ENCODE peak calls at places on chromosomes 13 and 19, in ten cellular contexts. T is CD4-positive, CD25-positive, alpha-beta regulatory T cell; M is keratinocyte; C is nephron progenitor cell; A is GM12878; J is iris pigment epithelial cell; Y is fibroblast of lung; E is left ventricle myocardium inferior; Z is NCI-H2081; S is NCI-H1105. L is an unnamed sample.
A peak's percentile ranks its signal among the peaks of the same experiment; 100 is the strongest.

GRCh38 chr13:59750860-59751259 is 412.9 kb downstream of the DIAPH3 start:
- DNase-seq in J (peak; percentile 70), Z (no peak), M (no peak), E (no peak), C (peak; percentile 59), A (no peak), Y (peak; percentile 76), T (no peak), S (no peak), L (no peak)

GRCh38 chr13:33322965-33323668 is 37.6 kb upstream of the STARD13 start:
- DNase-seq in S (peak; percentile 9), J (no peak), C (no peak), E (no peak), Y (no peak), M (no peak), A (no peak), Z (peak; percentile 10), T (no peak), L (no peak)

GRCh38 chr13:79870123-79870522 is 389.2 kb downstream of the NDFIP2 start:
- DNase-seq in J (no peak), S (no peak), A (no peak), M (no peak), T (no peak), C (no peak), Y (peak; percentile 49), E (no peak), Z (no peak), L (no peak)

GRCh38 chr13:78317030-78317429 is 286.3 kb downstream of the POU4F1 start:
- DNase-seq in S (no peak), E (no peak), M (no peak), Y (peak; percentile 33), T (no peak), J (no peak), A (no peak), C (no peak), Z (peak; percentile 15), L (no peak)

GRCh38 chr19:46878613-46879375 is 18.0 kb downstream of the ARHGAP35 start:
- DNase-seq in J (peak; percentile 94), T (no peak), S (no peak), E (no peak), A (no peak), M (no peak), C (no peak), Y (peak; percentile 77), Z (no peak), L (no peak)

GRCh38 chr19:21483589-21484170 is 21.7 kb upstream of the ZNF429 start:
- DNase-seq in Z (no peak), J (peak; percentile 29), E (peak; percentile 67), A (no peak), T (peak; percentile 31), Y (peak; percentile 15), S (peak; percentile 47), M (no peak), C (peak; percentile 35), L (peak; percentile 11)

GRCh38 chr13:29771247-29771646 is 79.2 kb downstream of the UBL3 start:
- DNase-seq in S (no peak), E (no peak), Y (peak; percentile 56), M (no peak), Z (peak; percentile 52), T (no peak), C (no peak), A (no peak), J (peak; percentile 43), L (no peak)

GRCh38 chr13:48125794-48126228 is 30.9 kb upstream of the MED4 start:
- DNase-seq in A (no peak), Z (no peak), C (no peak), Y (peak; percentile 55), M (no peak), E (no peak), J (peak; percentile 35), T (no peak), S (no peak), L (no peak)

GRCh38 chr13:74287672-74288169 is 153.5 kb upstream of the KLF12 start:
- DNase-seq in E (peak; percentile 71), Y (peak; percentile 90), A (no peak), Z (peak; percentile 74), C (peak; percentile 63), T (peak; percentile 73), J (peak; percentile 61), S (peak; percentile 82), M (no peak), L (peak; percentile 14)

GRCh38 chr19:4636151-4636717 is 3.1 kb upstream of the TNFAIP8L1 start:
- DNase-seq in Z (peak; percentile 40), M (no peak), A (no peak), J (peak; percentile 24), E (peak; percentile 74), T (peak; percentile 69), Y (peak; percentile 41), C (peak; percentile 93), S (peak; percentile 44), L (peak; percentile 44)

L was measured in NCI-H2107.